ENCODE peak calls at places on chromosomes 4 and X, in seven cellular contexts. X, U, S, L, A, J and K are unnamed samples.

GRCh38 chr4:2252530-2252924 is 9.4 kb downstream of the MXD4 start:
- DNase-seq in X (no peak), A (no peak), S (peak; percentile 11), L (peak; percentile 6), U (no peak), J (no peak), K (no peak)

GRCh38 chrX:47129879-47130358 is 14.6 kb downstream of the NDUFB11 start:
- DNase-seq in L (no peak), A (no peak), X (no peak), J (no peak), U (no peak), S (no peak), K (no peak)

GRCh38 chrX:130714665-130715064 is 188.3 kb downstream of the ENOX2 start:
- DNase-seq in L (no peak), U (no peak), J (no peak), S (no peak), A (no peak), X (no peak), K (no peak)

GRCh38 chr4:56544573-56545131 is 39.1 kb downstream of the ARL9 start:
- DNase-seq in L (peak; percentile 82), A (peak; percentile 79), U (peak; percentile 87), S (peak; percentile 65), J (peak; percentile 93), X (peak; percentile 93), K (peak; percentile 80)

GRCh38 chr4:80008971-80009370 is 64.1 kb downstream of the ANTXR2 start:
- DNase-seq in U (no peak), S (no peak), L (no peak), J (no peak), A (no peak), X (no peak), K (no peak)

GRCh38 chrX:46865281-46865680 is 28.4 kb downstream of the RP2 start:
- DNase-seq in U (no peak), J (no peak), X (no peak), L (no peak), A (no peak), S (no peak), K (no peak)

GRCh38 chrX:13270360-13270759 is 49.5 kb downstream of the ATXN3L start:
- DNase-seq in X (no peak), S (no peak), U (no peak), A (no peak), L (no peak), J (no peak), K (no peak)

GRCh38 chr4:100289980-100290379 is 99.7 kb upstream of the DDIT4L start:
- DNase-seq in J (no peak), L (no peak), U (no peak), A (no peak), S (no peak), X (no peak), K (no peak)

GRCh38 chrX:154443479-154443910 is 446 bp upstream of the FAM50A start:
- DNase-seq in X (no peak), U (no peak), S (no peak), A (no peak), J (no peak), L (no peak), K (no peak)

GRCh38 chrX:57134702-57135101 is 2.5 kb downstream of the SPIN2A start:
- DNase-seq in U (no peak), S (no peak), A (no peak), J (no peak), L (no peak), X (no peak), K (no peak)

GRCh38 chrX:150299579-150299978 is 63.5 kb upstream of the MAMLD1 start:
- DNase-seq in S (no peak), J (no peak), A (no peak), X (no peak), L (no peak), U (no peak), K (no peak)

GRCh38 chrX:2495595-2495994 is 5.2 kb downstream of the DHRSX start:
- DNase-seq in S (no peak), A (no peak), L (no peak), U (no peak), X (no peak), J (no peak), K (no peak)

GRCh38 chr4:53497446-53498069 is 93.7 kb downstream of the LNX1 start:
- DNase-seq in J (peak; percentile 47), U (peak; percentile 48), A (peak; percentile 38), L (peak; percentile 76), X (peak; percentile 48), S (peak; percentile 71), K (peak; percentile 16)

GRCh38 chr4:1187182-1187581 is 14.8 kb upstream of the SPON2 start:
- DNase-seq in A (no peak), L (no peak), X (peak; percentile 30), U (no peak), S (no peak), J (no peak), K (peak; percentile 15)

GRCh38 chrX:136755411-136755810 is 25.3 kb downstream of the ARHGEF6 start:
- DNase-seq in J (no peak), X (no peak), U (no peak), S (no peak), A (no peak), L (no peak), K (no peak)

DNA sequence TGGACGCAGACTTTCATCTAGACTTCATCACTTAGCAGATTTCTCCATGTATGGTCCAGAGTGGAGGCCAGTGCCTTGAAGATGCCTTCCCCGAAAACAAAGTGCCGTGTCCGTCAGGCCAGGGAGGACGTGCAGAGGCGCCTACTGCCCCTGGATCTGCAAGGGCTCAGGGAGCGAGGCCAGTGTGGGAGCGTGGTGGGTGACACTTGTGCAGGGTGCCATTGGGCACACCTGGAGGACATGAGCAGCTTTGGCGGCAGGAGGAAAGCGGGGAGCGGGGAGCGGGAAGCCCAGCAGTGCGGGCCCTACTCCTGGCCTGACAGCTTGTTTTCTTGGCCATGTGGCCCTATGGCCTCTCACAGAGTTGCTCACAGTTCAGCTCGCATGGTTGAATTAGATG is 25.8 kb downstream of the WFS1 start:
- DNase-seq in L (no peak), S (no peak), X (no peak), J (no peak), U (no peak), A (no peak), K (no peak)
- H3K4me1 ChIP-seq in L (peaks cover 6% of the 10 kb centered on the region), S (no peaks in the 10 kb centered on the region), X (no peaks in the 10 kb centered on the region), J (no peaks in the 10 kb centered on the region), U (no peaks in the 10 kb centered on the region), A (no peaks in the 10 kb centered on the region), K (no peaks in the 10 kb centered on the region)

GRCh38 chr4:184265566-184266351 is 48.1 kb upstream of the ENPP6 start:
- DNase-seq in S (no peak), L (no peak), U (no peak), A (no peak), X (no peak), J (no peak), K (no peak)

GRCh38 chr4:184268574-184269160 is 51.0 kb upstream of the ENPP6 start:
- DNase-seq in L (no peak), S (no peak), X (no peak), A (no peak), J (no peak), U (no peak), K (no peak)

GRCh38 chr4:184269879-184270430 is 52.3 kb upstream of the ENPP6 start:
- DNase-seq in J (no peak), U (no peak), L (no peak), S (no peak), X (no peak), A (no peak), K (no peak)

GRCh38 chr4:184267206-184267608 is 49.5 kb upstream of the ENPP6 start:
- DNase-seq in L (no peak), A (no peak), J (no peak), S (no peak), U (no peak), X (no peak), K (no peak)

GRCh38 chr4:184267673-184268573 is 50.2 kb upstream of the ENPP6 start:
- DNase-seq in U (peak; percentile 30), S (no peak), L (no peak), X (no peak), J (peak; percentile 30), A (peak; percentile 50), K (peak; percentile 57)
- TF ChIP-seq CTCF in U (no peak), S (no peak), L (no peak), X (no peak), J (no peak), A (no peak), K (no peak)

GRCh38 chr4:109205186-109205585 is 97.3 kb downstream of the COL25A1 start:
- DNase-seq in X (no peak), U (no peak), L (no peak), J (no peak), S (no peak), A (no peak), K (no peak)

GRCh38 chr4:109209647-109210046 is 92.8 kb downstream of the COL25A1 start:
- DNase-seq in L (no peak), J (no peak), S (no peak), X (no peak), A (no peak), U (no peak), K (no peak)

GRCh38 chr4:109206610-109207009 is 95.8 kb downstream of the COL25A1 start:
- DNase-seq in A (no peak), J (no peak), U (no peak), L (no peak), X (no peak), S (no peak), K (no peak)

GRCh38 chr4:109211671-109212070 is 90.8 kb downstream of the COL25A1 start:
- DNase-seq in X (no peak), U (no peak), L (no peak), S (no peak), J (no peak), A (no peak), K (no peak)

GRCh38 chr4:109207060-109207459 is 95.4 kb downstream of the COL25A1 start:
- DNase-seq in L (no peak), U (no peak), X (no peak), J (peak; percentile 10), A (no peak), S (no peak), K (no peak)
- H3K27ac ChIP-seq in L (no peak overlapping the region), U (no peak overlapping the region), X (no peak overlapping the region), J (no peak overlapping the region), A (no peak overlapping the region), S (no peak overlapping the region), K (no peak overlapping the region)

GRCh38 chr4:101326586-101326985 is 20.7 kb downstream of the PPP3CA start:
- DNase-seq in S (no peak), J (no peak), L (no peak), U (no peak), A (no peak), X (no peak), K (no peak)
- H3K4me1 ChIP-seq in S (peaks cover 25% of the 10 kb centered on the region), J (no peaks in the 10 kb centered on the region), L (peaks cover 7% of the 10 kb centered on the region), U (peaks cover 40% of the 10 kb centered on the region), A (no peaks in the 10 kb centered on the region), X (no peaks in the 10 kb centered on the region), K (peaks cover 32% of the 10 kb centered on the region)

GRCh38 chrX:54248309-54248708 is 65.3 kb upstream of the FAM120C start:
- DNase-seq in S (no peak), J (peak; percentile 33), X (no peak), U (no peak), L (no peak), A (no peak), K (no peak)
- TF ChIP-seq CTCF in S (peak; percentile 4), J (peak; percentile 38), X (peak; percentile 8), U (peak; percentile 49), L (no peak), A (peak; percentile 30), K (peak; percentile 45)